ENCODE peak calls at places on chromosomes 4 and X, in ten cellular contexts. L is CD4-positive, alpha-beta memory T cell; W is PC-3; T is tibial nerve; K is colonic mucosa; Z is brain microvascular endothelial cell; E is IMR-90; J is cardiac fibroblast; I is tibial artery; Y is mesenchymal stem cell. F is an unnamed sample.

GRCh38 chr4:112284166-112284565 is 1.5 kb downstream of the TIFA start:
- DNase-seq in Y (peak; percentile 30), K (no peak), T (no peak), L (no peak), J (peak; percentile 25), W (peak; percentile 2), I (no peak), E (peak; percentile 8), Z (no peak), F (no peak)

GRCh38 chr4:12973522-12973921 is 510.6 kb downstream of the RAB28 start:
- DNase-seq in K (no peak), Z (no peak), E (no peak), W (no peak), I (no peak), T (no peak), J (no peak), L (no peak), Y (no peak), F (no peak)

GRCh38 chr4:26176621-26177121 is 144.1 kb upstream of the RBPJ start:
- DNase-seq in Y (no peak), J (peak; percentile 86), I (no peak), K (no peak), L (no peak), Z (peak; percentile 21), W (no peak), E (peak; percentile 85), T (no peak), F (peak; percentile 81)

GRCh38 chr4:41362647-41363383 is 106.1 kb downstream of the UCHL1 start:
- DNase-seq in Z (no peak), Y (peak; percentile 18), L (no peak), W (no peak), T (no peak), E (no peak), K (no peak), J (no peak), I (no peak), F (no peak)

GRCh38 chr4:77651820-77652219 is 46.2 kb downstream of the CXCL13 start:
- DNase-seq in K (no peak), E (no peak), Z (no peak), I (no peak), T (no peak), J (no peak), Y (no peak), L (no peak), W (no peak), F (no peak)

GRCh38 chr4:59655996-59656395 is 1544.1 kb upstream of the ADGRL3 start:
- DNase-seq in K (no peak), J (no peak), Z (no peak), L (no peak), W (peak; percentile 64), Y (no peak), T (no peak), E (no peak), I (no peak), F (no peak)

GRCh38 chr4:3348621-3349020 is 55.8 kb downstream of the RGS12 start:
- DNase-seq in E (no peak), Z (no peak), I (no peak), K (no peak), J (no peak), T (no peak), L (no peak), W (no peak), Y (no peak), F (no peak)

GRCh38 chr4:65665951-65666523 is 4.3 kb downstream of the EPHA5 start:
- DNase-seq in J (peak; percentile 38), W (peak; percentile 71), Y (peak; percentile 12), E (no peak), I (no peak), K (no peak), Z (no peak), L (no peak), T (no peak), F (no peak)

GRCh38 chrX:74133156-74133796 is 170.7 kb upstream of the ZCCHC13 start:
- DNase-seq in Y (peak; percentile 64), I (no peak), K (peak; percentile 27), T (peak; percentile 17), L (no peak), W (peak; percentile 76), E (peak; percentile 80), Z (peak; percentile 60), J (peak; percentile 69), F (peak; percentile 25)

GRCh38 chr4:10403633-10404445 is 53.4 kb downstream of the ZNF518B start:
- DNase-seq in Z (peak; percentile 37), I (no peak), T (peak; percentile 60), E (peak; percentile 30), L (no peak), Y (peak; percentile 6), W (peak; percentile 48), K (peak; percentile 27), J (peak; percentile 69), F (peak; percentile 1)

DNA sequence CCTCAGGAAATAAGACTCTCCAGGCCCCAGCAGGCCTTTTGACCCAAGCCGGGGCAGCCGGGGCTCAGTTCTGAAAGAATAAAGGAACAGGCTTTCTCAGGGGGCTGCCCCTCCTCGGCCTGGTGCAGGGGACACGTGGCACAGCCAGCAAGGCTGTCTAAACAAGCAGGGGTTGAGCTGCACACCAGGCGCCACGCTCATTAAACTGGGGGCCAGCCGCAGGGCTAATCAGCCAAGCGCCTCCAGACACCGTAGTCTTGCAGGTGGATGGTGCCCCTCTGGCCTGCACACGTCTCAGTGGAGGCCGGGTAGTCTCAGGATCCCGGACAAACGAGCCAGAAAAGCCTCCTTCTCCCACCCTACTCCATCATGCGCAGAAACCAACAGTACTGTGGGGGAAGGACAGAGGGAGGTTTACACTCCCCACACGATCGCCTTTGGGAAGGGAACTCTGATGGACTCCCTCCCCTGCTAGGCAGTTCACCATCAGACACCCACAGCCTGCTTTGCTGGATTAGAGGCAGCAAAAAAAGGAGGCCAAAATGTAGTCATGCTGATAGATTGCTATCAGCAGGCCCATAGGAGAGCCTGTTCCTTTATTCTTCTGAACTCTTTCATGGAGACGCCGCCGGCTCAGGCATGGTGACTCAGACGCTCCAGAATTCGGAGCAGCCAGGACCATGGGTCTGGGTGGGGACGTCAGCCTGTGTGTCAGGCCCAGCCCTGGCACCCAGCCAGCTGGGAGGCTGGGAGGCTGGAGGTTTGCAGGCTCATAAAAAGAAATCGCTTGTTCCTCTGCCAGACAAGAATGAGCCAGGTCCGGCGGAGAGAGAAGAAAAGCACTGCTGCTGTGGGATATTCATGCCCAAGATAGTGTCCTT is 342.4 kb downstream of the BCOR start:
- DNase-seq in E (peak; percentile 93), T (peak; percentile 62), I (peak; percentile 94), L (no peak), Y (peak; percentile 93), W (peak; percentile 97), K (peak; percentile 83), J (peak; percentile 95), Z (peak; percentile 93), F (peak; percentile 90)
- H3K4me3 ChIP-seq in E (no peak overlapping the region), T (no peak overlapping the region), I (no peak overlapping the region), L (no peak overlapping the region), Y (no peak overlapping the region), W (peak overlapping the region; percentile 47), K (no peak overlapping the region), J (no peak overlapping the region), Z (no peak overlapping the region), F (no peak overlapping the region)

DNA sequence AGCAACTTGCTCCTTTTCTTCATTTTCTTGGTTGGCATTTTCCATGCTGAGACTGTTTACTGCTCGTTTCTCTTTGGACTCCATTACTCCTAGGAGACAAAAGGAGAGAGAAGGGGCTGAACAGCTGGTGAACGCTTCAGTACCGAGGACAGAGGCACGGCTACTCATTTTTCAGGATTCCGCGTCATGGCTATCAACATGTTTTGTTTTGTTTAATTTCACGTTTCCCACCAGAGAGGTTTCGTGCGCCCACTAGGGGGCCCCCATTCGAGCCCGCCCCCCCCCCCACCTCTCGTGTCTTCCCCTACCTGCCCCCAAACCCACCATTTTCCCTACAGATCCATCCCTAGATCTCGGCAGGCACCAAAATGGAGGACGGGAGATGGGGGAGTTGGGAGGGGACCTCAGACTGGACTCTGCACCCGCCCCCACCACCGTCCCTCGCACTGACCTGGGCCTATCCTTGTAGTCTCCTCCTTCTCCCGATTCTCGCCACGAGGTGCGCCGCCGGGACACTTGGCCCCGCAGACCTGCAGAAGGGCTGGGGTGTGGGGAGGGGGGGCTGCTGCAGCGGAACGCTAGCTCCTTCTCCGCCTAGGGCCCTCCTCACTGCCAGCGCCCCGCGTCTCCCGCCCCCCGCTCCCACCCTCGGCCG is 653 bp downstream of the BEX1 start:
- DNase-seq in W (peak; percentile 43), K (no peak), Y (peak; percentile 13), Z (peak; percentile 32), J (peak; percentile 48), I (no peak), E (peak; percentile 12), L (no peak), T (no peak), F (no peak)
- H3K4me3 ChIP-seq in W (peak overlapping the region; percentile 50), K (no peak overlapping the region), Y (no peak overlapping the region), Z (peak overlapping the region; percentile 59), J (peak overlapping the region; percentile 37), I (peak overlapping the region; percentile 16), E (no peak overlapping the region), L (no peak overlapping the region), T (peak overlapping the region; percentile 49), F (peak overlapping the region; percentile 51)

GRCh38 chr4:1714303-1715001 is 2.3 kb upstream of the SLBP start:
- DNase-seq in W (peak; percentile 41), Z (no peak), E (no peak), I (no peak), Y (no peak), K (no peak), J (peak; percentile 17), L (no peak), T (no peak), F (no peak)
- H3K4me3 ChIP-seq in W (peak overlapping the region; percentile 96), Z (no peak overlapping the region), E (no peak overlapping the region), I (no peak overlapping the region), Y (no peak overlapping the region), K (no peak overlapping the region), J (no peak overlapping the region), L (no peak overlapping the region), T (no peak overlapping the region), F (no peak overlapping the region)

DNA sequence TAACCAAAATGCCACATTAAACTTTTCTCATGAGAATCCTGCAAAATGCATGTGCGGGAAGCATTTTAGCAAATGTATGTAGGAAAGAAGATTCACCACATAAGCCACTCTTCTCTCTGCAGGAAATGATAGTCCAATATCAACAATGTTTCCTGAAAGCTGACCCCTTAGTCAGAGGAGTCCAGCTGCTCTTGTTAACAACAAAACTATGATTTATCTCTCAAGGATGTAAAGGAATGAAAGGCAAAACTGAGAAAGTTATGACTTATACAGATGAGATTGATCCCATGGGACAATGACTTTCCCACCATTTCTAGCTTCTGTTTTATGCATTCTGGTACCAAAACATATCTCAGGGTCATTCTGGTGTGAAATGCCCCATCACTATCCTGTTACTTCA is 125.0 kb upstream of the EDNRA start:
- DNase-seq in I (no peak), T (no peak), L (no peak), Y (peak; percentile 81), J (peak; percentile 97), E (peak; percentile 97), W (peak; percentile 62), Z (peak; percentile 94), K (no peak), F (peak; percentile 98)
- H3K4me3 ChIP-seq in I (no peak overlapping the region), T (no peak overlapping the region), L (no peak overlapping the region), Y (no peak overlapping the region), J (no peak overlapping the region), E (no peak overlapping the region), W (no peak overlapping the region), Z (no peak overlapping the region), K (no peak overlapping the region), F (no peak overlapping the region)

DNA sequence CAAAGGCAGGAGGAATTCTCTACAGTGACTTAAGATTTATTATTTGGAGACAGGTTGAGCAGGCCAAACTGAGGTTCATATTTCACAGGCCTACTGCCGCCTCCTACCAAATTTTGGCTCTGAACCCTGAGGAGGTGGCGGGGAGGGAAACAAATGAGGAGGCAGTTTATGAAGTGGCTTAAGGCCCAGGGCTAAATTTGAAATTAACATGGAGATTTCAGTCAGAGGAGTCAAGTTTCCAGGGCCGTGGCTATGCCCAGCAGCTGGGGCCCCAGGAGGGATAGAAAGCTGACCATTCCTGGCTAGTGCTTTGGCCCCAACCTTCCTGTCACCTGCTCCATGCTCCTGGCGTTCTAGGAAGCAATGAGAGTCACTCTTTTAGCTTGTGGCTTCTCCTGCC is 73.4 kb upstream of the ARHGAP36 start:
- DNase-seq in K (no peak), Y (no peak), I (no peak), Z (no peak), L (no peak), T (no peak), W (peak; percentile 2), J (no peak), E (no peak), F (no peak)
- H3K4me3 ChIP-seq in K (no peak overlapping the region), Y (no peak overlapping the region), I (no peak overlapping the region), Z (no peak overlapping the region), L (no peak overlapping the region), T (no peak overlapping the region), W (no peak overlapping the region), J (no peak overlapping the region), E (no peak overlapping the region), F (no peak overlapping the region)